ENCODE peak calls at places on chromosomes 11 and 22, in eight cellular contexts. H, N, T, K, F, B, Y and O are unnamed samples.

GRCh38 chr11:112806876-112807275 is 154.3 kb upstream of the NCAM1 start:
- DNase-seq in Y (no peak), F (no peak), N (no peak), H (no peak), T (no peak), K (no peak), B (no peak), O (no peak)

GRCh38 chr11:108498046-108498815 is at the start of gene POGLUT3:
- DNase-seq in K (peak), N (peak), Y (no peak), T (peak), H (peak), B (peak), F (peak), O (peak)

GRCh38 chr22:30922151-30922611 is 46.4 kb downstream of the MORC2 start:
- DNase-seq in T (peak), F (peak), H (peak), Y (no peak), N (peak), K (peak), B (peak), O (peak)

GRCh38 chr11:114321621-114322257 is 25.5 kb downstream of the NNMT start:
- DNase-seq in B (peak), F (peak), Y (no peak), N (no peak), H (peak), T (no peak), K (peak), O (peak)

GRCh38 chr11:130762342-130763037 is 153.8 kb downstream of the SNX19 start:
- DNase-seq in N (no peak), H (no peak), Y (no peak), K (no peak), F (no peak), T (no peak), B (no peak), O (no peak)

GRCh38 chr22:46002757-46003270 is 25.9 kb upstream of the WNT7B start:
- DNase-seq in H (peak), K (no peak), Y (no peak), N (peak), T (no peak), F (no peak), B (peak), O (no peak)

GRCh38 chr11:124670732-124671131 is 2.8 kb downstream of the SIAE start:
- DNase-seq in H (no peak), T (no peak), Y (no peak), K (no peak), F (no peak), N (no peak), B (peak), O (no peak)

GRCh38 chr11:61834278-61835004 is 6.3 kb downstream of the FADS2 start:
- DNase-seq in T (no peak), H (peak), K (no peak), B (peak), Y (no peak), F (peak), N (peak), O (peak)

DNA sequence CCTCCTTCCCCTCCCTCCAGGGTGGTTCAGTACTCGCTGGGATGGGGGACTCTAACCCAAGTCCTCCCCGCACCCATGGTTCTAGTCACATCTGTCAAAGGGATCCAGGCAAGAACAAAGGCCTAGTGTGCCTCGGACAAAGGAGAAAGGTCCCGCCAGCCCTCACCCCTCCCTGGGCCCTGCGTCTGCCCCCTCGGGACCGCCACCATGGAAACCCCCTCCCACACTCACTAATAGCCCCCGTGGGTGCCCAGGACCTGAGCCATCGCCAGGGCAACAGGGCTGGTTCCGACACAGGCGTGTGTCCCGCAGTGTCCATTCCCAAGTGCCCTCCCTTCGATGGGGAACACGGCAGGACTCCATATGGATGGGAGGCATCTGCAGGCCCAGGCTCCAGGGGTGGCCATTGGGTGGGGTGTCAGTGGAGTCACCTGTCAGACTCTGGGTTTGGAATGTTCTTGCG is 5.1 kb upstream of the CARNS1 start:
- DNase-seq in K (no peak), H (no peak), Y (no peak), F (no peak), N (peak), B (no peak), T (no peak), O (no peak)
- TF ChIP-seq POLR2A in K (no peak), H (no peak), Y (no peak), F (no peak), N (no peak), B (no peak), T (no peak), O (no peak)

GRCh38 chr11:17720796-17721171 is 1.4 kb downstream of the MYOD1 start:
- DNase-seq in F (no peak), Y (no peak), B (no peak), K (no peak), N (no peak), H (no peak), T (no peak), O (no peak)
- H3K4me3 ChIP-seq in F (no peak), Y (no peak), B (no peak), K (peak), N (no peak), H (no peak), T (no peak), O (peak)

DNA sequence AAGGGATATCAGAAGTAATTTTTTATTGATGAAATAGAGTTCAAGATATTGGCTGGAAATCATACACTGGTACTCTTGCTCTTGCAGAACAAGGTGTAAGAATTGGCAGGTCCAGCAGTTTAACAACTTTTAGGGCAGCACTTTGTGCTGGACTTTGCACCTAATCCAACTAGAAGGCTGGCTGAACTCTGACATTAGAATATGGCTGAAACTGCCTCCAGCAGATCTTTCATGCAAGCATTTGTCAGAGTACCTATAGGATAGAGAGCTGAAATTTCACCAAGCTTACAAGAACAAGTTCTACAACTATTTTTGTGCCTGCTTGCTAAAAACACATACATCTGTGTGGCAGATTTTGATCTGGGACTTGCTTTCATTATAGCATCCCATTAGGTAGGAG is 17.2 kb downstream of the HPS5 start:
- DNase-seq in B (no peak), N (no peak), Y (no peak), H (no peak), K (no peak), F (no peak), T (no peak), O (no peak)
- H3K27ac ChIP-seq in B (no peak), N (no peak), Y (no peak), H (no peak), K (no peak), F (no peak), T (no peak), O (peak)

GRCh38 chr11:64751136-64751535 is 7.2 kb upstream of the RASGRP2 start:
- DNase-seq in T (peak), B (no peak), N (peak), H (no peak), F (no peak), Y (no peak), K (no peak), O (no peak)
- TF ChIP-seq POLR2A in T (no peak), B (no peak), N (no peak), H (no peak), F (no peak), Y (no peak), K (no peak), O (no peak)